ENCODE peak calls at places on chromosomes 3 and 15, in seven cellular contexts. N, L, P, E, O, C and F are unnamed samples.

GRCh38 chr3:184275302-184275701 is 520 bp upstream of the ECE2 start:
- DNase-seq in N (no peak), L (no peak), P (no peak), E (no peak), O (no peak), C (no peak), F (no peak)

GRCh38 chr15:91268510-91268909 is 168.5 kb downstream of the SV2B start:
- DNase-seq in N (no peak), L (no peak), P (peak), E (peak), O (no peak), C (no peak), F (no peak)

GRCh38 chr15:48823706-48824105 is 12.8 kb upstream of the CEP152 start:
- DNase-seq in N (no peak), L (no peak), P (no peak), E (no peak), O (no peak), C (no peak), F (no peak)

GRCh38 chr3:56788506-56788905 is 13.2 kb downstream of the ARHGEF3 start:
- DNase-seq in N (no peak), L (no peak), P (no peak), E (no peak), O (no peak), C (no peak), F (no peak)

GRCh38 chr15:93282808-93283207 is 193.8 kb upstream of the RGMA start:
- DNase-seq in N (no peak), L (no peak), P (no peak), E (no peak), O (no peak), C (no peak), F (no peak)

GRCh38 chr3:169998668-169999131 is 32.1 kb downstream of the SEC62 start:
- DNase-seq in N (no peak), L (peak), P (no peak), E (no peak), O (peak), C (no peak), F (peak)

GRCh38 chr15:43232289-43232874 is 11.6 kb upstream of the EPB42 start:
- DNase-seq in N (no peak), L (no peak), P (no peak), E (no peak), O (peak), C (no peak), F (peak)

GRCh38 chr15:75723847-75724660 is 11.4 kb upstream of the CSPG4 start:
- DNase-seq in N (no peak), L (peak), P (no peak), E (peak), O (peak), C (no peak), F (peak)

GRCh38 chr3:12618426-12618825 is 45.5 kb downstream of the RAF1 start:
- DNase-seq in N (no peak), L (no peak), P (no peak), E (no peak), O (no peak), C (no peak), F (peak)

GRCh38 chr3:171904829-171905228 is 61.7 kb downstream of the TMEM212 start:
- DNase-seq in N (no peak), L (peak), P (no peak), E (no peak), O (peak), C (no peak), F (no peak)

GRCh38 chr3:127218457-127218922 is 25.6 kb downstream of the PRR23E start:
- DNase-seq in N (no peak), L (no peak), P (no peak), E (no peak), O (no peak), C (no peak), F (no peak)

GRCh38 chr3:29695201-29695904 is 414.5 kb downstream of the RBMS3 start:
- DNase-seq in N (no peak), L (peak), P (no peak), E (no peak), O (peak), C (no peak), F (no peak)

GRCh38 chr3:108346301-108346989 is 50.1 kb downstream of the HHLA2 start:
- DNase-seq in N (peak), L (no peak), P (no peak), E (peak), O (no peak), C (no peak), F (peak)

GRCh38 chr15:78205337-78205736 is 29.0 kb downstream of the ACSBG1 start:
- DNase-seq in N (no peak), L (no peak), P (no peak), E (no peak), O (no peak), C (no peak), F (no peak)

GRCh38 chr15:58839485-58839884 is 68.4 kb downstream of the MINDY2 start:
- DNase-seq in N (no peak), L (peak), P (no peak), E (peak), O (no peak), C (no peak), F (no peak)

GRCh38 chr3:146161725-146162047 is 702 bp upstream of the PLOD2 start:
- DNase-seq in N (no peak), L (peak), P (no peak), E (peak), O (peak), C (no peak), F (peak)

GRCh38 chr3:81823882-81824395 is 62.5 kb upstream of the GBE1 start:
- DNase-seq in N (no peak), L (no peak), P (no peak), E (no peak), O (peak), C (peak), F (peak)

GRCh38 chr3:100029689-100030088 is 84.6 kb downstream of the FILIP1L start:
- DNase-seq in N (no peak), L (no peak), P (no peak), E (no peak), O (no peak), C (no peak), F (no peak)

GRCh38 chr15:75138016-75138999 is 63.4 kb upstream of the C15orf39 start:
- DNase-seq in N (no peak), L (peak), P (no peak), E (peak), O (no peak), C (no peak), F (no peak)

GRCh38 chr3:27544372-27544865 is 60.2 kb upstream of the SLC4A7 start:
- DNase-seq in N (no peak), L (peak), P (no peak), E (no peak), O (peak), C (no peak), F (no peak)

GRCh38 chr15:63858881-63859280 is 25.1 kb upstream of the HERC1 start:
- DNase-seq in N (no peak), L (peak), P (no peak), E (peak), O (peak), C (no peak), F (peak)

GRCh38 chr3:53845103-53845880 is 927 bp downstream of the CHDH start:
- DNase-seq in N (peak), L (peak), P (peak), E (peak), O (peak), C (peak), F (peak)

GRCh38 chr3:96779810-96780209 is 34.6 kb upstream of the EPHA6 start:
- DNase-seq in N (no peak), L (no peak), P (peak), E (no peak), O (no peak), C (no peak), F (no peak)

GRCh38 chr3:184345678-184346144 is 8.3 kb downstream of the FAM131A start:
- DNase-seq in N (peak), L (peak), P (peak), E (peak), O (peak), C (no peak), F (peak)

GRCh38 chr15:68391084-68391483 is 40.9 kb downstream of the ITGA11 start:
- DNase-seq in N (no peak), L (no peak), P (peak), E (no peak), O (no peak), C (no peak), F (no peak)

GRCh38 chr15:41980654-41981323 is 8.4 kb upstream of the EHD4 start:
- DNase-seq in N (no peak), L (no peak), P (no peak), E (no peak), O (no peak), C (no peak), F (no peak)

GRCh38 chr15:66860844-66861243 is 158.8 kb downstream of the SMAD6 start:
- DNase-seq in N (no peak), L (no peak), P (peak), E (no peak), O (no peak), C (no peak), F (no peak)

GRCh38 chr3:66406186-66406585 is 94.6 kb downstream of the LRIG1 start:
- DNase-seq in N (no peak), L (no peak), P (no peak), E (no peak), O (no peak), C (no peak), F (no peak)

GRCh38 chr15:90642464-90643300 is 74.5 kb upstream of the BLM start:
- DNase-seq in N (no peak), L (no peak), P (no peak), E (peak), O (no peak), C (no peak), F (no peak)

GRCh38 chr15:64574220-64574994 is 114.0 kb downstream of the ZNF609 start:
- DNase-seq in N (no peak), L (peak), P (no peak), E (no peak), O (peak), C (no peak), F (peak)

GRCh38 chr15:29681486-29681845 is 140.8 kb downstream of the TJP1 start:
- DNase-seq in N (no peak), L (no peak), P (no peak), E (no peak), O (no peak), C (no peak), F (no peak)

GRCh38 chr3:166478356-166478755 is 641.1 kb upstream of the BCHE start:
- DNase-seq in N (no peak), L (no peak), P (no peak), E (no peak), O (no peak), C (no peak), F (no peak)

GRCh38 chr15:59299919-59300617 is 72.6 kb downstream of the MYO1E start:
- DNase-seq in N (no peak), L (peak), P (no peak), E (no peak), O (peak), C (no peak), F (peak)

GRCh38 chr3:46947545-46947899 is 29.0 kb downstream of the CCDC12 start:
- DNase-seq in N (no peak), L (no peak), P (no peak), E (no peak), O (no peak), C (no peak), F (no peak)
- H3K23ac ChIP-seq in N (no peak), L (no peak), P (no peak), E (no peak), O (no peak), C (no peak), F (no peak)

DNA sequence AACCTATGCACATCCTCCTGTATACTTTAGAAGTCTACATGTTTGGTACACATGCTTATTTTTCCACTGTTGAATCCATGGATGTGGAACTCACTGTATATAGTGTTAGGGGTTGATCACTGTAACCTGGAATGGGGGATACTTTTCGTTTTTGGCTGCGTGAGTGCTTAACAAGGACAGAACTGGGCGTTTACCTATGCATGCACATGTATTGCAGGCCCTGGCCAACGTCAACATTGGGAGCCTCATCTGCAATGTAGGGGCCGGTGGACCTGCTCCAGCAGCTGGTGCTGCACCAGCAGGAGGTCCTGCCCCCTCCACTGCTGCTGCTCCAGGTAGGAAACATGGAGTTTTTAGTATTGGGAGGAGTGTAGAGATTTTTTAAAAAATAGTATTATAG is 2.3 kb downstream of the RPLP1 start:
- DNase-seq in N (no peak), L (no peak), P (no peak), E (no peak), O (no peak), C (no peak), F (no peak)
- H3K9ac ChIP-seq in N (no peak), L (no peak), P (no peak), E (peak), O (peak), C (peak), F (no peak)

DNA sequence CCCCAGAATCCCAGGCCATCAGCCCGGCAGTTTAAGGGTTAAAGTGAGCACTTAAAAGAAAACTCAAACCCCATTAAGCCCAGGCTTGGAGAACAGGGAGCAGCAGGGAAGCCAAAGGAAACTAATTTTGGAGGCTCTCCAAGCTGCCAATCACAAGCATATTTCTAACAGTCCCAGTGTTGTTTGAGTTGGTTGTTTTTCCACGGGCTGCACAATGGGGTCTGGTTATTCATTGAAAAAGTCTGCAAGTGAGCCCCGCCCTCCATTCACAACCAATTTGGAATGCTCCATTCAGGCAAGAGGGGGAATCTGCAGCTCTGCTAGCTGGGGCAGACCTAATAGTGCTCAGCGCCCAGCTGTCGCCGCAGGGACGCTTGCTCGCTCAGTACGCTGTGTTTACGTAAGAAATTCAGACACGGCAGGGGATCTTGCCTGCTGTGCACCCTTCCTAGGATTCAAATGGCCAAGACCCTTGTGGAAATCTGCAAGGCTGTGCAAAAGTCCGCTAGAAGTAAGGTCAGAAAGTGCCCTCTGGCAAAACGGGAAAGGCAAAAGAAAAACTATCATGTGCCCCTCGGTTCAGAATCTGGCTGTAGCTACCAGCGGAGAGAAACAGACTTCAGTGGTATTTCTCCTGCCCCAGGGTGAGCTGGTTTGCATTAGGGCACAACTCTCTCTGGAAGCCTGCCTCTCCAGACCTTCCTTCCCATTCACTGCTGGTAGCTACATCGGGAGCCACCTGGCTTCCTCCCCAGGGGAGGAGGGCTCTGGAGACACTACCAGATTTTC is 11.0 kb downstream of the ETV5 start:
- DNase-seq in N (peak), L (peak), P (peak), E (peak), O (peak), C (no peak), F (peak)
- H3K23ac ChIP-seq in N (no peak), L (peak), P (no peak), E (no peak), O (peak), C (no peak), F (no peak)

GRCh38 chr3:178044320-178044719 is 491.9 kb upstream of the KCNMB2 start:
- DNase-seq in N (no peak), L (no peak), P (no peak), E (no peak), O (no peak), C (no peak), F (no peak)
- H3K9ac ChIP-seq in N (no peak), L (no peak), P (no peak), E (no peak), O (no peak), C (no peak), F (no peak)

DNA sequence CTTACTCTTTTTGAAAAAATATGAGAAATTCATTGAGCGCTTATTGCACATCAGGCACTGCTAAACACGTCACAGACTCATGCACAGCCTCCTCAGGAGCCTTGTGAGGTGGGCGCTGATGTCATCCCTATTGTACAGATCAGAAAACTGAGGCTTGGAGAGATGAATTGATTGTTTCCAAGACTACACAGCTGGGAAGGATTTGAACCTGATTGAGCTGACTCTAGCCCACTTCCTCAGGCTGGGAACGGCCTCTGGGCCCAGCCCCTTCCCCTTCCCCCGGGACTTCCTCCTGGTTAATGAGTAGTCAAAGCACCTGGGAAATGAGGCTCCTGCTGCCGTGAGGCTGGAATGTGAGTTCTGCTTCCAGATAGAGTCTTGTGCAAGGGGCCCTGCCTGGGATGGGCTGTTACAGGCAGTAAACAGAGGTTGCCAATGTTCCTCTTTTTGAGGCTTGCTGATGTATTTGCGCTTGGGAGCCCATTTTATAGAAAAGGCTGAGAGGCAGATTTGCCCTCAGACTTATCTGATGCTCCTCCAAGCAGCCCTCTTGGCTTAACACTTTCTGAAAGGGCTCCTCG is 16.4 kb downstream of the SLC6A6 start:
- DNase-seq in N (no peak), L (no peak), P (no peak), E (peak), O (no peak), C (no peak), F (peak)
- H3K23ac ChIP-seq in N (no peak), L (no peak), P (no peak), E (no peak), O (peak), C (no peak), F (no peak)

DNA sequence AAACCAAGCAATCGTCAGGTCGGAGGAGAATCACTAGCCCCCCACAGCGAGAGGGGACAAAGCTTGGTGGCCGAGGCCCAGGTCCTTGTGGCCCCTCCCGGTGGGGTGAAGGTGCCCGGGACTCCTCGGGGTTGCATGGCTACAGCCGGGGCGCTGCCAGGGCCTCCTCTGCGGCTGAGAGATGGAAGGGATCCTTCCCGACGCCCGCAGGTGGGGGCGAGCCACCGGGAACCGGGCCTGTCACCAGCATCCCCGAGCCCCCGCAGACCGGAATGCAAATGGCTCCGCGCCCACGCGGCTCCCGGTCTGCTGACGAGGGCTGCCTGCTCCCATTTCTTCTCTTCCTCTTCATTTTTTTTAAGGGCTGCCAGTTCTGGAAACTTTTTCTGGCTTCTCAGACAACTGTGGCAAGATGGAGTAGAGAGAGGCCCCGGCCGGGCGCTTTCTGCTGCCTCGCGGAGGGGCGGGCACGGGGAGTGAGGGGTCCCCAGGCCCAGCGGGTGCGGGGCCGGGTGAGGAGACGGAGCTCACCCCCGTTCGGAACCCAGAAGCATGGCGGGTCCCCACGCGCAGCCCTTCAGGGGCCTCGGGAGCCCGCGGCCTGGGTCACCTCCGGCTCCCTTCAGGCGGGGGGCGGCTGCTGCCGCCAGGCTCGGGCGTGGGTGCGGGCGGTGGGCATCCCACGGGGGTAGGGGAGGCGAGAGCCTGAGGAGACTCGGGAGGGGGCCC is 27.5 kb downstream of the MELTF start:
- DNase-seq in N (no peak), L (no peak), P (peak), E (no peak), O (no peak), C (no peak), F (no peak)
- H3K9ac ChIP-seq in N (peak), L (no peak), P (no peak), E (peak), O (peak), C (no peak), F (no peak)

GRCh38 chr3:25229584-25229983 is 198.5 kb upstream of the RARB start:
- DNase-seq in N (no peak), L (no peak), P (no peak), E (no peak), O (no peak), C (no peak), F (no peak)
- H3K23ac ChIP-seq in N (no peak), L (no peak), P (no peak), E (no peak), O (no peak), C (no peak), F (no peak)